ENCODE peak calls at places on chromosomes 4 and X, in five cellular contexts. P is PC-3, D is OCI-LY7, S is HCT116, O is MM.1S. F is an unnamed sample.

GRCh38 chr4:156377036-156377700 is 423.5 kb upstream of the CTSO start:
- DNase-seq in D (no peak), O (no peak), S (no peak), P (peak; percentile 54), F (no peak)

GRCh38 chrX:129678176-129678880 is 23.6 kb upstream of the APLN start:
- DNase-seq in P (peak; percentile 81), D (no peak), S (no peak), O (peak; percentile 28), F (peak; percentile 32)

GRCh38 chr4:80367737-80368136 is 32.2 kb downstream of the CFAP299 start:
- DNase-seq in P (peak; percentile 69), S (no peak), D (no peak), O (no peak), F (no peak)

GRCh38 chrX:108299101-108299591 is 139.1 kb downstream of the COL4A6 start:
- DNase-seq in D (no peak), S (no peak), O (no peak), P (no peak), F (peak; percentile 9)

GRCh38 chrX:3638280-3638873 is 75.1 kb downstream of the PRKX start:
- DNase-seq in S (peak; percentile 7), O (peak; percentile 23), D (peak; percentile 18), P (peak; percentile 66), F (peak; percentile 58)

GRCh38 chr4:76430519-76431388 is 4.3 kb upstream of the SHROOM3 start:
- DNase-seq in O (peak; percentile 79), P (peak; percentile 71), D (peak; percentile 46), S (peak; percentile 50), F (peak; percentile 83)

GRCh38 chr4:108156391-108156790 is 12.3 kb downstream of the LEF1 start:
- DNase-seq in O (no peak), P (no peak), S (no peak), D (no peak), F (no peak)

GRCh38 chrX:9464435-9465371 is at the start of gene TBL1X:
- DNase-seq in O (peak; percentile 57), S (no peak), D (peak; percentile 71), P (peak; percentile 67), F (peak; percentile 41)

GRCh38 chrX:71095971-71096701 is 485 bp downstream of the FOXO4 start:
- DNase-seq in O (no peak), D (no peak), P (peak; percentile 26), S (peak; percentile 21), F (no peak)

GRCh38 chrX:5876984-5877655 is 351.5 kb downstream of the NLGN4X start:
- DNase-seq in S (no peak), P (peak; percentile 47), D (peak; percentile 17), O (peak; percentile 8), F (peak; percentile 67)

GRCh38 chr4:40418430-40419230 is 83.5 kb downstream of the CHRNA9 start:
- DNase-seq in D (no peak), P (no peak), O (no peak), S (no peak), F (no peak)

GRCh38 chrX:129957241-129958099 is 25.0 kb upstream of the BCORL1 start:
- DNase-seq in P (peak; percentile 11), D (peak; percentile 77), S (peak; percentile 15), O (peak; percentile 69), F (peak; percentile 87)

GRCh38 chrX:21408776-21409175 is 34.6 kb downstream of the CNKSR2 start:
- DNase-seq in P (no peak), D (no peak), O (no peak), S (no peak), F (no peak)

GRCh38 chrX:152177497-152178269 is 39.3 kb upstream of the MAGEA10 start:
- DNase-seq in P (no peak), O (no peak), D (no peak), S (no peak), F (no peak)
- TF ChIP-seq EZH2phosphoT487 in P (no peak), O (no peak), D (no peak), S (no peak), F (no peak)

DNA sequence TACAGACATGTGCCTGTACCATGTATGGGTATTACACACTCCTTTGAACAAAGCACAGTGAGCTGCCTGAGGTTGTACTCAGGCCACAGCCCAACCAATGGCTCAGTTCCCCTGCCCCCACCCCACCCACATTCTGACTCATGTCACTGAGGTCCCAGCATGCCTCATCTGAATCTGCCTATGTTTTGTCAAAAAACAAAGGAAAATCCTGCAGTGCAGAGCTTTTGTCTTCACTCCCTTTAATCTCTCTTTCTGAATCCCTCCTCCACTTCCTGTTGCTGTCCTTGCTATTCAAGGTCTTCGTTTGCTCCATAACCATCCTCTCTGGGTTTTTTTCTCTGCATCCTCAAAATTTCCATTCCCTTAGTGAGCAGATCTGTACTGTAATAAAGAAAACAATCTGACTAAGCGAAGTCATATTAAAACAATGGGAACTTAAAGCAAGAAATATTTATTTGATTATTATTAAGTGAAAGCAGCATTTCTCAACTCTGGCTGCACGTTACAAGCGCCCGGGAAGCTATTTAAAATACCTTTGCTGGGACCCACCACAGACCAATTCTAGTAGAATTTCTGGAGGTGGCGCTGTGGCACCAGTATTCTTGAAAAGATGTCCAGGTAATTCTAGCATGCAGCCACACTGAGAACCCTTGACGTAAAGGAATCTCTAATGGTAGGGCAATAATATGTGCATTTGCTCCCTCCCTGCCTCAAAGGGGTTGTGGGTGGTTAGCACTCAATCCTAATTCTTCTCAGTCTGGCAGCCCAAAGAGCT is 8.8 kb downstream of the GUCY2F start:
- DNase-seq in D (peak; percentile 46), P (peak; percentile 28), O (peak; percentile 8), S (peak; percentile 27), F (peak; percentile 78)
- TF ChIP-seq CTCF in D (peak; percentile 72), P (peak; percentile 47), O (no peak), S (peak; percentile 39), F (peak; percentile 53)

GRCh38 chr4:113757486-113757885 is 4.1 kb downstream of the CAMK2D start:
- DNase-seq in P (no peak), O (no peak), S (no peak), D (no peak), F (no peak)
- H3K4me1 ChIP-seq in P (peaks cover 28% of the 10 kb centered on the region), O (peaks cover 7% of the 10 kb centered on the region), S (peaks cover 23% of the 10 kb centered on the region), D (peaks cover 52% of the 10 kb centered on the region), F (peaks cover 53% of the 10 kb centered on the region)

DNA sequence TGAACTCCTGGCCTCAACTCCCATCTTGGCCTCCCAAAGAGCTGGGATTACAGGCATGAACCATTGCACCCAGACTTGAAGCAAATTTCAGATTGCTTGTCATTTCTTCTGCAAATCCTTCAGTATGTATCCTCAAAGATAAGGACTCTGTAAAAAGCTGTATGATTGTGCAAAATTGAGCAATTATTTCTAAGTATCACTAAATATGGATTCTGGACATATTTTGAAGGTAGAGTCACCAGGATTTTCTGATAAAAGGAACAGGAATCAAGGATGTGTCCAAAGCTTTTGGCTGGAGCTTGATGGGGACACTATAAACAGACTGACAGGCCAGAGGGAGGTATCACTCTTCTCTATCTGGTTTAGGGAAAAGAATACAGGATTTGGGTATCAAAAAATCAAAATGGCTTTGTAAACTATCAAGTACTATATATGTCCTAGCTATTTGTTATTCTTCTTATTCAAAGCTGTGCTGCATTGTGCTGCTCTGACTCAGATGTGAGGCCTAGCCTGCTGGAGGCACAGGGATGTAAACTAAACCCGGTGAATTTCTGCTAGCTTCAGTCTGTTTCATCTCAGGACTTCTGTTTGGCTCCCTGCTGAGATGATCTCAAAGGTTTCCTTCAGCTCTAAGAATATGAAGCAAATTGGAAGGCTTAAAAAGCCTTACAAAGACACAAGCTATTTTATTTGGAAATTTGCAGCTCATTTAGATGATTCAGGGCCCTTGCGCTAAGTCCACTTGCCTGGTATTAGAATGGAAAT is 8.3 kb downstream of the RPS4X start:
- DNase-seq in P (no peak), O (no peak), D (no peak), S (no peak), F (no peak)
- TF ChIP-seq EZH2phosphoT487 in P (no peak), O (no peak), D (no peak), S (no peak), F (no peak)

GRCh38 chr4:26288308-26288982 is 32.4 kb upstream of the RBPJ start:
- DNase-seq in S (no peak), O (no peak), D (no peak), P (peak; percentile 59), F (no peak)
- TF ChIP-seq CTCF in S (no peak), O (no peak), D (no peak), P (no peak), F (no peak)

GRCh38 chr4:7018281-7018680 is 24.9 kb upstream of the TADA2B start:
- DNase-seq in O (no peak), P (no peak), S (no peak), D (no peak), F (no peak)
- H3K4me1 ChIP-seq in O (peaks cover 9% of the 10 kb centered on the region), P (peaks cover 11% of the 10 kb centered on the region), S (peaks cover 37% of the 10 kb centered on the region), D (peaks cover 15% of the 10 kb centered on the region), F (no peaks in the 10 kb centered on the region)

GRCh38 chr4:113760852-113761681 is 471 bp downstream of the CAMK2D start:
- DNase-seq in P (peak; percentile 43), O (peak; percentile 64), D (peak; percentile 65), S (no peak), F (peak; percentile 78)
- TF ChIP-seq EZH2phosphoT487 in P (no peak), O (no peak), D (no peak), S (no peak), F (no peak)

GRCh38 chr4:189090174-189090814 is 850.4 kb upstream of the FRG1 start:
- DNase-seq in D (no peak), P (peak; percentile 25), O (no peak), S (peak; percentile 19), F (peak; percentile 80)
- TF ChIP-seq CTCF in D (peak; percentile 22), P (peak; percentile 49), O (peak; percentile 44), S (peak; percentile 17), F (peak; percentile 74)

F was measured in GM23338.